ENCODE peak calls at places on chromosomes 5 and 9, in four cellular contexts. Z is stimulated activated CD4-positive, alpha-beta T cell treated with anti-CD3 and anti-CD28 coated beads, Interleukin-15, amount 100 ng/mL, for 1 hour; X is aorta; B is MCF 10A. K is an unnamed sample.

GRCh38 chr5:74326571-74327338 is 313.8 kb downstream of the ENC1 start:
- DNase-seq in Z (no peak), X (no peak), B (peak; percentile 92), K (peak; percentile 42)

GRCh38 chr9:87569008-87569908 is 71.6 kb downstream of the DAPK1 start:
- DNase-seq in Z (no peak), X (no peak), B (no peak), K (no peak)

GRCh38 chr5:136054133-136054996 is 25.6 kb downstream of the TGFBI start:
- DNase-seq in Z (no peak), X (peak; percentile 2), B (no peak), K (no peak)

GRCh38 chr9:136438548-136438908 is 1.1 kb downstream of the INPP5E start:
- DNase-seq in Z (no peak), X (no peak), B (peak; percentile 18), K (no peak)

GRCh38 chr5:3604501-3604900 is 8.9 kb downstream of the IRX1 start:
- DNase-seq in Z (no peak), X (no peak), B (peak; percentile 21), K (no peak)

GRCh38 chr5:8644377-8644776 is 775.4 kb downstream of the MTRR start:
- DNase-seq in Z (no peak), X (no peak), B (no peak), K (no peak)

GRCh38 chr5:176185133-176185733 is 53.0 kb upstream of the SIMC1 start:
- DNase-seq in Z (no peak), X (no peak), B (peak; percentile 18), K (no peak)

GRCh38 chr9:69380811-69381210 is 55.8 kb downstream of the ENTREP1 start:
- DNase-seq in Z (no peak), X (no peak), B (no peak), K (no peak)

GRCh38 chr9:100322954-100323536 is 29.7 kb downstream of the TEX10 start:
- DNase-seq in Z (no peak), X (no peak), B (peak; percentile 46), K (peak; percentile 70)

GRCh38 chr9:25224309-25224708 is 453.9 kb downstream of the TUSC1 start:
- DNase-seq in Z (no peak), X (no peak), B (no peak), K (peak; percentile 17)

GRCh38 chr9:122372856-122373845 is 2.3 kb downstream of the PTGS1 start:
- DNase-seq in Z (no peak), X (no peak), B (no peak), K (no peak)

GRCh38 chr9:4678679-4679267 is 596 bp upstream of the CDC37L1 start:
- DNase-seq in Z (no peak), X (no peak), B (peak; percentile 37), K (peak; percentile 55)

GRCh38 chr9:118609355-118610044 is 759.7 kb downstream of the BRINP1 start:
- DNase-seq in Z (no peak), X (no peak), B (peak; percentile 70), K (no peak)

GRCh38 chr5:131114754-131115153 is 50.3 kb downstream of the HINT1 start:
- DNase-seq in Z (no peak), X (no peak), B (peak; percentile 33), K (no peak)

GRCh38 chr9:126326228-126327015 is at the start of gene MVB12B:
- DNase-seq in Z (no peak), X (peak; percentile 57), B (peak; percentile 25), K (peak; percentile 59)

GRCh38 chr5:149438711-149439132 is 59.6 kb upstream of the IL17B start:
- DNase-seq in Z (no peak), X (no peak), B (peak; percentile 93), K (no peak)

GRCh38 chr5:170748986-170749385 is 34.5 kb upstream of the GABRP start:
- DNase-seq in Z (no peak), X (no peak), B (no peak), K (no peak)

GRCh38 chr9:83200531-83200930 is 137.6 kb upstream of the RASEF start:
- DNase-seq in Z (no peak), X (no peak), B (no peak), K (no peak)

GRCh38 chr9:105007143-105007542 is 79.2 kb upstream of the ABCA1 start:
- DNase-seq in Z (no peak), X (peak; percentile 63), B (peak; percentile 85), K (peak; percentile 68)

GRCh38 chr5:9715891-9716335 is 85.8 kb upstream of the TAS2R1 start:
- DNase-seq in Z (no peak), X (no peak), B (no peak), K (no peak)

GRCh38 chr9:6655036-6655435 is 9.5 kb upstream of the GLDC start:
- DNase-seq in Z (no peak), X (no peak), B (no peak), K (no peak)

GRCh38 chr5:88290801-88291200 is 22.2 kb upstream of the TMEM161B start:
- DNase-seq in Z (no peak), X (no peak), B (no peak), K (peak; percentile 16)

GRCh38 chr9:130557077-130557468 is 22.3 kb upstream of the FUBP3 start:
- DNase-seq in Z (no peak), X (no peak), B (no peak), K (no peak)

K was measured in RKO.